ENCODE peak calls at places on chromosomes 5 and 9, in four cellular contexts. C, T, J and S are unnamed samples.
A peak's percentile ranks its signal among the peaks of the same experiment; 100 is the strongest.

GRCh38 chr9:121823451-121824169 is 172.2 kb downstream of the DAB2IP start:
- DNase-seq in C (no peak), J (no peak), T (no peak), S (no peak)

GRCh38 chr5:176742246-176743105 is 67.9 kb upstream of the UNC5A start:
- DNase-seq in T (no peak), C (no peak), J (no peak), S (no peak)

GRCh38 chr5:178544166-178544834 is 45.9 kb downstream of the COL23A1 start:
- DNase-seq in T (peak; percentile 65), J (no peak), C (no peak), S (no peak)

GRCh38 chr5:53479656-53480473 is 564 bp upstream of the FST start:
- DNase-seq in J (peak; percentile 40), C (no peak), T (peak; percentile 61), S (no peak)

GRCh38 chr5:157744055-157745011 is 821 bp downstream of the LSM11 start:
- DNase-seq in C (no peak), J (peak; percentile 32), T (peak; percentile 41), S (no peak)

GRCh38 chr9:26605367-26605766 is 287.2 kb downstream of the CAAP1 start:
- DNase-seq in T (no peak), C (no peak), J (no peak), S (peak; percentile 55)

GRCh38 chr5:8123559-8123958 is 254.6 kb downstream of the MTRR start:
- DNase-seq in C (no peak), T (no peak), J (no peak), S (no peak)

GRCh38 chr9:35842795-35843194 is 13.8 kb downstream of the TMEM8B start:
- DNase-seq in J (no peak), T (no peak), C (no peak), S (no peak)

GRCh38 chr5:168015506-168015905 is 275.9 kb upstream of the WWC1 start:
- DNase-seq in J (no peak), C (no peak), T (no peak), S (no peak)

GRCh38 chr9:71928806-71929205 is 17.4 kb downstream of the C9orf85 start:
- DNase-seq in J (no peak), C (no peak), T (no peak), S (no peak)

GRCh38 chr5:16178745-16179372 is 732 bp downstream of the MARCHF11 start:
- DNase-seq in C (no peak), T (peak; percentile 79), J (peak; percentile 74), S (peak; percentile 48)

GRCh38 chr9:120374817-120375216 is 205.2 kb downstream of the CDK5RAP2 start:
- DNase-seq in J (no peak), T (no peak), C (no peak), S (no peak)

GRCh38 chr5:92927291-92927778 is 653.7 kb downstream of the NR2F1-AS1 start:
- DNase-seq in T (no peak), C (no peak), J (no peak), S (no peak)

GRCh38 chr5:72596956-72597355 is 89.7 kb upstream of the ZNF366 start:
- DNase-seq in T (no peak), C (no peak), J (no peak), S (no peak)

GRCh38 chr5:72784129-72784528 is 32.3 kb upstream of the TNPO1 start:
- DNase-seq in C (no peak), J (no peak), T (no peak), S (no peak)

GRCh38 chr9:87445646-87446045 is 52.0 kb upstream of the DAPK1 start:
- DNase-seq in J (peak; percentile 28), T (no peak), C (no peak), S (peak; percentile 60)

GRCh38 chr5:96880402-96881164 is 4.3 kb downstream of the ERAP2 start:
- DNase-seq in C (no peak), T (no peak), J (no peak), S (no peak)
- H3K4me1 ChIP-seq in C (peaks cover 87% of the 10 kb centered on the region), T (peaks cover 7% of the 10 kb centered on the region), J (peaks cover 5% of the 10 kb centered on the region), S (peaks cover 7% of the 10 kb centered on the region)

GRCh38 chr5:179906795-179907569 is 715 bp downstream of the TBC1D9B start:
- DNase-seq in C (no peak), J (peak; percentile 45), T (peak; percentile 33), S (no peak)

GRCh38 chr5:179908528-179908927 is 831 bp upstream of the TBC1D9B start:
- DNase-seq in T (no peak), C (no peak), J (peak; percentile 24), S (no peak)

GRCh38 chr5:179906294-179906794 is 1.4 kb downstream of the TBC1D9B start:
- DNase-seq in C (no peak), T (no peak), J (no peak), S (no peak)

GRCh38 chr5:179909224-179909623 is 1.5 kb upstream of the TBC1D9B start:
- DNase-seq in T (no peak), J (no peak), C (no peak), S (no peak)

GRCh38 chr5:179907570-179908324 is at the start of gene TBC1D9B:
- DNase-seq in T (peak; percentile 79), C (peak; percentile 73), J (peak; percentile 69), S (peak; percentile 67)
- H3K4me3 ChIP-seq in T (peak within 1 kb of the TSS; percentile 51), C (peak within 1 kb of the TSS; percentile 50), J (peak within 1 kb of the TSS; percentile 58), S (peak within 1 kb of the TSS; percentile 79)

GRCh38 chr9:136561779-136562178 is 15.9 kb upstream of the NOTCH1 start:
- DNase-seq in C (no peak), J (no peak), T (peak; percentile 10), S (no peak)

GRCh38 chr9:136565075-136565721 is 19.4 kb upstream of the NOTCH1 start:
- DNase-seq in C (no peak), T (peak; percentile 77), J (no peak), S (no peak)

GRCh38 chr9:136564379-136564988 is 18.6 kb upstream of the NOTCH1 start:
- DNase-seq in C (no peak), T (peak; percentile 73), J (no peak), S (peak; percentile 79)

GRCh38 chr9:136563646-136564321 is 17.9 kb upstream of the NOTCH1 start:
- DNase-seq in T (peak; percentile 25), C (no peak), J (no peak), S (no peak)

DNA sequence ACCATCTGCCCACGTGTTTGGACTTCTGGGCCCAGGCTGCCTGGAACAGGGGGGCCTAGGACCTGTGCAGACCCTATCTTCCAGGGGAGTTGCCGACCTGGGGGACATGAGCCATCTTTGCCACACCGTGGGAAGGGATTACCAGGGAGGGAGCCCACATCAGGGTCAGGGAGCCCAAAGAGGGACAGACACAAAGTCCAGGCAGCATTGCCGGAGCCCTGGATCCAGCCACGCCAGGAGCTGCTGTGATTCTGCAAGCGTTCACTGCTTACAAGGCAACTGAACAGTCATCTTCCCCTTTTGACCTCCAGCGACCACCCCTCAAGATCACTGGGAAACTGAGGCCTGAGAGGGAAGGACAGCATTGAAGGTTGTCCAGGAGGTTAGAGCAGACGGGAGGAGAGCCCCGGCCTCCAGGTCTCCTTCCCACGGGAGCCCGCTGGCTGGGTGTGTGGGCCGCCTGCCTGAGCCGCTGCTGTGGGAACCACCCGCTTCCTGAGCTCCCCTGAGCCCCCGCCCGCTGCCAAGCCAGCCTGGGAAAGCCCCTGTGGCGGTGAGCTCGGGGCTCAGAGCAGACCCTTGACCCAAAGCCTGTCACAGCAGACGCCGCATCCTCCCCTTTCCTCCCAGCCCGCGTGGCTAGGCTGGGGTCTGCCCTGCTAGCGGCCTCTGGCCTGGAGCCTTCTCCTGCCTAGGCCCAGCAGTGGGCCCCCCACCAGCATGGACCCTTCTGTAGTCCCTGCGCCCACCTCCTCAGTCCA is 17.1 kb upstream of the NOTCH1 start:
- DNase-seq in T (peak; percentile 52), J (no peak), C (no peak), S (no peak)
- H3K4me1 ChIP-seq in T (peaks cover 54% of the 10 kb centered on the region), J (peaks cover 4% of the 10 kb centered on the region), C (no peaks in the 10 kb centered on the region), S (peaks cover 26% of the 10 kb centered on the region)

GRCh38 chr5:59123595-59124561 is 541.0 kb downstream of the RAB3C start:
- DNase-seq in C (no peak), T (no peak), J (no peak), S (no peak)
- H3K4me3 ChIP-seq in C (peak overlapping the region; percentile 23), T (no peak overlapping the region), J (no peak overlapping the region), S (no peak overlapping the region)

DNA sequence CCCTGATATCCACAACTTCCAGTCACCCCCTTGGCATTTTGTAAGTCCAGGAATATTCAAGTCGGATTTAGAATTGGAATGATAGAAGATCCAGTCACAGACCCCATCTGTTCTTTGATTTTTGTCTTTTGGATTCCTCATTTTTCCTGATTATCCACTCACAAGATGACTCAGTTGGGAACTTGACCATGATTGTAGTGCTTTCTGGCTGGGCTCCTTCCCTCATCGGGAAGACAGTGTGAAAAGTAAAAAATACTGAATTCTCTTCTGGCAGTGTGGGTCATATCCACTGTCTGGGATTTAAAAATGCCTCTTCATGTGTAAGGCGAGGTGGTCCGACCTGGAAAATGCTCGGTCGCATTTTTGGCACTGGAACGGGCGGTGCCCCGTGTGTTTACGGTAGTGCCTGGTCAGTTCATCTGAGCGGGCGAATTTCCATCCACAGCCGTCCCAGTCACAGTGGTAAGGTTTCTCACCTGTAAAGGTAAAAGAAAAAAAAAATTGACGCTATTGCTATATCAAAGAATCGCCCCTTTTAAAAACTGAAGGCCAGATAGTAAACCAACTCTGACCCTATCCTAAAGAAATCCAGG is 4.0 kb downstream of the KLF4 start:
- DNase-seq in T (peak; percentile 23), J (peak; percentile 31), C (no peak), S (no peak)
- H3K4me1 ChIP-seq in T (peaks cover 12% of the 10 kb centered on the region), J (peaks cover 12% of the 10 kb centered on the region), C (peaks cover 15% of the 10 kb centered on the region), S (no peaks in the 10 kb centered on the region)

GRCh38 chr9:16628421-16628820 is 242.0 kb downstream of the BNC2 start:
- DNase-seq in J (no peak), T (no peak), C (no peak), S (no peak)

GRCh38 chr9:16625106-16625505 is 245.4 kb downstream of the BNC2 start:
- DNase-seq in C (no peak), T (no peak), J (no peak), S (no peak)

GRCh38 chr9:16627967-16628366 is 242.5 kb downstream of the BNC2 start:
- DNase-seq in J (no peak), C (no peak), T (no peak), S (peak; percentile 32)

GRCh38 chr9:16625831-16626230 is 244.6 kb downstream of the BNC2 start:
- DNase-seq in C (no peak), J (no peak), T (no peak), S (no peak)

DNA sequence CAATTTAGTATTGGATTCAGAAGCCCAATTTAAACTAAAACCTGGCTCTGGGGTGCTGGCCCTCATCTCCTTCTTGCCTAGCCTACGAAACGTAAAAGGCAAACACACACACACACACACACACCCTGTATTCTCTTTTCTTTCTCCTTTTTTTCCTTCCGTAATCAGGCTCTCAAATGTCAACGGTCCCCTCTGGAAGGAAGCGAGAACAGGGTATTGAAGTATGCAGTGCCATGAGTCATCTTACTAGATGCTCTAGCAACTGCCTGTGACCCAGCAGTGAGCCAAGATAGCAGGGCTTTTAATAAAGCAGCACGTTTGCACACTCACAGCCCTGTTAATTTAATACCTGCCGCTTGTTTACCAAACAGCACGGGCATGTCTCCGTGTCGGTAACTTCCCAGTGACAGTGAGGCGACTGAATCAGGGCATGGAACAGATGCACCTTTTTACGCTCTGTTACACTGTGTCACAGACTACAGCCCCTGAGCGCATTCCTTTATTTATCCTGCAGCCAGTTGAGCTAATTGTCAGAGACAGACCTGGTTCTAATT is 243.8 kb downstream of the BNC2 start:
- DNase-seq in J (no peak), T (no peak), C (no peak), S (no peak)
- H3K4me3 ChIP-seq in J (no peak overlapping the region), T (no peak overlapping the region), C (no peak overlapping the region), S (no peak overlapping the region)

GRCh38 chr5:78801413-78801812 is 152.8 kb upstream of the LHFPL2 start:
- DNase-seq in C (no peak), T (no peak), J (no peak), S (no peak)
- H3K4me1 ChIP-seq in C (no peaks in the 10 kb centered on the region), T (no peaks in the 10 kb centered on the region), J (no peaks in the 10 kb centered on the region), S (no peaks in the 10 kb centered on the region)